ENCODE peak calls at places on chromosomes 1 and 21, in six cellular contexts. D is OCI-LY7, T is fibroblast of lung, B is astrocyte, G is GM23248, I is GM23338. S is an unnamed sample.

GRCh38 chr1:77889240-77889637 is 815 bp downstream of the NEXN start:
- DNase-seq in I (peak; percentile 63), T (peak; percentile 79), D (no peak), G (peak; percentile 77), B (peak; percentile 51), S (peak; percentile 79)

GRCh38 chr21:31862078-31862477 is 10.7 kb upstream of the HUNK start:
- DNase-seq in B (no peak), G (no peak), T (no peak), I (no peak), D (no peak), S (no peak)

GRCh38 chr1:54927475-54928240 is 40.7 kb upstream of the DHCR24 start:
- DNase-seq in B (peak; percentile 29), D (no peak), G (peak; percentile 52), T (peak; percentile 52), I (no peak), S (peak; percentile 59)

GRCh38 chr1:84780000-84780716 is 89.9 kb upstream of the SSX2IP start:
- DNase-seq in D (no peak), G (peak; percentile 81), T (peak; percentile 28), B (no peak), I (no peak), S (no peak)

GRCh38 chr1:202323731-202324130 is 18.0 kb downstream of the UBE2T start:
- DNase-seq in G (no peak), D (no peak), I (no peak), B (no peak), T (no peak), S (no peak)

GRCh38 chr1:99943238-99943794 is 26.5 kb upstream of the SLC35A3 start:
- DNase-seq in I (no peak), T (peak; percentile 60), G (peak; percentile 64), B (peak; percentile 74), D (no peak), S (peak; percentile 28)

GRCh38 chr1:208177656-208178055 is 66.5 kb downstream of the PLXNA2 start:
- DNase-seq in I (peak; percentile 49), G (peak; percentile 24), T (no peak), B (peak; percentile 16), D (no peak), S (no peak)

GRCh38 chr21:45497846-45498645 is 44.2 kb downstream of the SLC19A1 start:
- DNase-seq in G (no peak), B (no peak), I (no peak), D (no peak), T (no peak), S (no peak)

DNA sequence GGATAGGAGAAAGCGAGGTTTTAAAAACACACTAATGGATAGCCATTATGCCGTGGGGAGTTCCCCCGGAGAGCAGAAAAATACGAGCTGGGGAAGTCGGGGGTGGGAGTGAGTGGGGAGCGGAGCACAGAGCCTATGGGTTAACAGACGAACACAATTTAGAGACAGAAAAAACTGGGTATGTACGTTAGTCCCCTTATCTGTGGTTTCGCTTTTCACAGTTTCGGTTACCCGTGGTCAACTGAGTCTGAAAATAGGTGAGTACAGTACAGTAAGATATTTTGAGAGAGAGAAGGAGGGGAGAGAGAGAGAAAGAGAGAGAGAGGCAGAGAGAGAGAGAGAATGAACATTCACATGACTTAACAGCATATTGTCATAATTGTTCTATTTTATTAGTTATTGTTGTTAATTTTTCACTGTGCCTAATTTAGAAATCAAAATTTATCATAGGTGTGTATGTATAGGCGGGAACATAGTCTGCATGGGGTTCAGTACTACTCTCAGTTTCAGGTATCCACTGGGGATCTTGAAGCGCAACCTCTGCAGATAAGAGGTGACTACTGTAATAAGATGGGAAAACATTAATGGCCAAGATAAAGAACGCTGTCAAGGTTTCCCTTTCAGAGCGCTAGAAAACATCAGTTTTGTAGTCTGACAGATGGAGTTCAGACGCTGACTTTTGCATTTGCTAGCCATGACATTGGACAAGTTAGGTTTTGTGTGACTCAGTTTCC is 125.6 kb upstream of the LMO4 start:
- DNase-seq in G (no peak), T (no peak), I (no peak), B (no peak), D (no peak), S (no peak)
- H3K4me2 ChIP-seq in G (no peak overlapping the region), T (no peak overlapping the region), I (no peak overlapping the region), B (no peak overlapping the region), D (peak overlapping the region; percentile 52), S (no peak overlapping the region)

GRCh38 chr1:87151500-87152421 is 176.9 kb upstream of the LMO4 start:
- DNase-seq in D (peak; percentile 40), I (peak; percentile 90), T (peak; percentile 64), B (peak; percentile 66), G (no peak), S (peak; percentile 57)

GRCh38 chr1:87147851-87148250 is 180.8 kb upstream of the LMO4 start:
- DNase-seq in D (no peak), G (no peak), I (no peak), T (no peak), B (no peak), S (no peak)

GRCh38 chr1:87148670-87149069 is 180.0 kb upstream of the LMO4 start:
- DNase-seq in T (no peak), G (no peak), B (no peak), D (no peak), I (no peak), S (no peak)

GRCh38 chr1:87150143-87150542 is 178.5 kb upstream of the LMO4 start:
- DNase-seq in G (no peak), B (no peak), I (no peak), T (no peak), D (no peak), S (no peak)

GRCh38 chr1:87149166-87150065 is 179.3 kb upstream of the LMO4 start:
- DNase-seq in I (peak; percentile 34), B (peak; percentile 63), G (peak; percentile 78), D (no peak), T (peak; percentile 51), S (peak; percentile 45)
- H3K4me2 ChIP-seq in I (peak overlapping the region; percentile 22), B (peak overlapping the region; percentile 28), G (peak overlapping the region; percentile 32), D (no peak overlapping the region), T (peak overlapping the region; percentile 20), S (no peak overlapping the region)

DNA sequence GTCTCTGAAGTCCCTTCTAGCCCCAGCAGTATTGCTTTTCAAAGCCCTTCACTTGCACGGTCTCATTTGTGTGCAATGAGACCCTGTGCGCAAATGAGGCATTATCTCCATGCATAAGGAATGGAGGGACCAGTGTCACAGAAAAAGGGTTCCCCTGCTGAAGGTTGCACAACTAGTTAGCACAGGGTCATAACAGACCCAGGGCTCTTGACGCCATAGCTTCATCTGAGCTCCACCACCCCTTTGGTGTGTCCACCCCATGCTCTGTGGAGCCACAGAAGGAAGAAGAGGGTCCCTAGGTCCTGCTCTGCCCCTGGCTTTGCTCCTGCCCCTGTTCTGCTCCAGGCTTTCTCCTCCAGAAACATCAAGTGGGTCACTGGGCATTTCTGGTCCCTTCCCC is 12.6 kb downstream of the SH2D2A start:
- DNase-seq in I (no peak), B (no peak), D (no peak), G (no peak), T (no peak), S (no peak)
- H3K4me2 ChIP-seq in I (no peak overlapping the region), B (peak overlapping the region; percentile 34), D (no peak overlapping the region), G (no peak overlapping the region), T (no peak overlapping the region), S (no peak overlapping the region)

GRCh38 chr1:30864681-30865080 is 43.9 kb downstream of the SDC3 start:
- DNase-seq in D (no peak), B (no peak), T (peak; percentile 25), G (peak; percentile 20), I (no peak), S (no peak)
- H3K4me2 ChIP-seq in D (no peak overlapping the region), B (no peak overlapping the region), T (no peak overlapping the region), G (no peak overlapping the region), I (no peak overlapping the region), S (no peak overlapping the region)

S was measured in mesenchymal stem cell.